ENCODE peak calls at places on chromosomes 16 and 17, in four cellular contexts. W is psoas muscle; J is CD8-positive, alpha-beta T cell; X is body of pancreas. C is an unnamed sample.

GRCh38 chr16:23362460-23363317 is 60.6 kb downstream of the SCNN1B start:
- DNase-seq in W (no peak), J (no peak), X (peak; percentile 88), C (no peak)

GRCh38 chr17:64741924-64742670 is 80.0 kb upstream of the SMURF2 start:
- DNase-seq in W (peak; percentile 70), J (no peak), X (peak; percentile 9), C (peak; percentile 45)

GRCh38 chr16:83389751-83390150 is 418.0 kb upstream of the HSBP1 start:
- DNase-seq in W (no peak), J (no peak), X (no peak), C (no peak)

GRCh38 chr16:12158428-12158827 is 181.9 kb downstream of the SNX29 start:
- DNase-seq in W (peak; percentile 30), J (no peak), X (no peak), C (no peak)

GRCh38 chr16:65294154-65294553 is 172.3 kb upstream of the CDH11 start:
- DNase-seq in W (no peak), J (no peak), X (no peak), C (no peak)

GRCh38 chr16:89565506-89566372 is 5.3 kb downstream of the RPL13 start:
- DNase-seq in W (peak; percentile 70), J (peak; percentile 64), X (peak; percentile 77), C (no peak)

GRCh38 chr16:67672306-67672705 is 5.7 kb downstream of the C16orf86 start:
- DNase-seq in W (no peak), J (no peak), X (no peak), C (no peak)

GRCh38 chr16:50844840-50845239 is 103.0 kb downstream of the CYLD start:
- DNase-seq in W (no peak), J (no peak), X (no peak), C (no peak)

GRCh38 chr17:38663125-38663751 is 11.5 kb downstream of the EPOP start:
- DNase-seq in W (peak; percentile 41), J (no peak), X (peak; percentile 84), C (no peak)

GRCh38 chr16:81524382-81524781 is 79.8 kb downstream of the CMIP start:
- DNase-seq in W (no peak), J (peak; percentile 67), X (no peak), C (no peak)

GRCh38 chr16:85018529-85019236 is 7.3 kb upstream of the ZDHHC7 start:
- DNase-seq in W (no peak), J (no peak), X (peak; percentile 73), C (no peak)

GRCh38 chr16:67833035-67833417 is 9.1 kb upstream of the THAP11 start:
- DNase-seq in W (no peak), J (no peak), X (no peak), C (no peak)

GRCh38 chr17:2724783-2725164 is 13.2 kb upstream of the CLUH start:
- DNase-seq in W (peak; percentile 42), J (peak; percentile 58), X (peak; percentile 63), C (no peak)

GRCh38 chr17:58621174-58621573 is 70.7 kb downstream of the TEX14 start:
- DNase-seq in W (no peak), J (no peak), X (no peak), C (no peak)

GRCh38 chr17:62101090-62101489 is 36.0 kb upstream of the MED13 start:
- DNase-seq in W (no peak), J (no peak), X (no peak), C (no peak)

GRCh38 chr16:64846966-64847365 is 274.9 kb downstream of the CDH11 start:
- DNase-seq in W (no peak), J (no peak), X (no peak), C (no peak)

GRCh38 chr16:78894872-78895271 is 705.7 kb downstream of the MAF start:
- DNase-seq in W (no peak), J (no peak), X (peak; percentile 29), C (no peak)

GRCh38 chr16:852451-853185 is 52.1 kb upstream of the GNG13 start:
- DNase-seq in W (no peak), J (no peak), X (no peak), C (no peak)

GRCh38 chr16:80034948-80035700 is 434.6 kb upstream of the MAF start:
- DNase-seq in W (no peak), J (no peak), X (no peak), C (no peak)

GRCh38 chr16:28826141-28826540 is 3.3 kb downstream of the ATXN2L start:
- DNase-seq in W (no peak), J (no peak), X (no peak), C (no peak)

GRCh38 chr16:17266606-17267313 is 204.0 kb downstream of the XYLT1 start:
- DNase-seq in W (peak; percentile 39), J (no peak), X (peak; percentile 98), C (no peak)

GRCh38 chr17:82697808-82698064 is 762 bp downstream of the RAB40B start:
- DNase-seq in W (no peak), J (no peak), X (no peak), C (no peak)

GRCh38 chr16:51061355-51061754 is 89.7 kb downstream of the SALL1 start:
- DNase-seq in W (no peak), J (no peak), X (no peak), C (no peak)

GRCh38 chr16:48220891-48221290 is 23.2 kb upstream of the LONP2 start:
- DNase-seq in W (no peak), J (no peak), X (no peak), C (no peak)

GRCh38 chr16:25626172-25626571 is 65.6 kb upstream of the HS3ST4 start:
- DNase-seq in W (no peak), J (no peak), X (no peak), C (no peak)

GRCh38 chr17:35804658-35805192 is 4.6 kb upstream of the TAF15 start:
- DNase-seq in W (no peak), J (no peak), X (peak; percentile 60), C (peak; percentile 84)

GRCh38 chr17:6752068-6752909 is 3.6 kb upstream of the XAF1 start:
- DNase-seq in W (peak; percentile 48), J (no peak), X (peak; percentile 18), C (peak; percentile 98)

GRCh38 chr17:8350339-8350738 is 10.7 kb downstream of the ODF4 start:
- DNase-seq in W (no peak), J (no peak), X (no peak), C (no peak)

GRCh38 chr17:61494325-61495160 is 42.3 kb downstream of the TBX4 start:
- DNase-seq in W (no peak), J (no peak), X (no peak), C (no peak)

GRCh38 chr16:57238682-57239081 is 6.4 kb upstream of the ARL2BP start:
- DNase-seq in W (no peak), J (no peak), X (no peak), C (no peak)

GRCh38 chr17:49975531-49975930 is 6.5 kb downstream of the DLX4 start:
- DNase-seq in W (no peak), J (no peak), X (no peak), C (no peak)

GRCh38 chr17:39064374-39064773 is 87.1 kb downstream of the PLXDC1 start:
- DNase-seq in W (no peak), J (no peak), X (no peak), C (peak; percentile 60)

GRCh38 chr17:10668771-10669170 is 11.7 kb upstream of the MYH3 start:
- DNase-seq in W (no peak), J (no peak), X (no peak), C (peak; percentile 58)

GRCh38 chr16:51149721-51150158 is 1.3 kb downstream of the SALL1 start:
- DNase-seq in W (no peak), J (no peak), X (no peak), C (no peak)

GRCh38 chr16:1746693-1747195 is 24.6 kb downstream of the NME3 start:
- DNase-seq in W (no peak), J (no peak), X (no peak), C (no peak)

GRCh38 chr17:54452666-54453348 is 447.8 kb upstream of the TOM1L1 start:
- DNase-seq in W (no peak), J (no peak), X (no peak), C (no peak)

GRCh38 chr16:10107081-10107480 is 75.1 kb downstream of the GRIN2A start:
- DNase-seq in W (no peak), J (no peak), X (no peak), C (no peak)
- H3K4me3 ChIP-seq in W (no peak overlapping the region), J (no peak overlapping the region), X (no peak overlapping the region), C (no peak overlapping the region)

GRCh38 chr17:22411185-22411784 is 719.0 kb downstream of the KCNJ18 start:
- DNase-seq in W (no peak), J (no peak), X (no peak), C (no peak)

GRCh38 chr17:22410136-22410535 is 717.8 kb downstream of the KCNJ18 start:
- DNase-seq in W (no peak), J (no peak), X (no peak), C (no peak)

GRCh38 chr17:22409160-22409751 is 716.9 kb downstream of the KCNJ18 start:
- DNase-seq in W (no peak), J (no peak), X (no peak), C (no peak)
- H3K9me3 ChIP-seq in W (no peaks in the 10 kb centered on the region), J (no peaks in the 10 kb centered on the region), X (no peaks in the 10 kb centered on the region), C (peaks cover 46% of the 10 kb centered on the region)

GRCh38 chr16:3180445-3180878 is 7.5 kb upstream of the OR1F1 start:
- DNase-seq in W (no peak), J (no peak), X (no peak), C (no peak)

GRCh38 chr16:3182608-3183444 is 5.2 kb upstream of the OR1F1 start:
- DNase-seq in W (no peak), J (peak; percentile 74), X (peak; percentile 49), C (no peak)

GRCh38 chr16:3186946-3187690 is 886 bp upstream of the OR1F1 start:
- DNase-seq in W (no peak), J (no peak), X (no peak), C (no peak)

GRCh38 chr16:3179651-3180050 is 8.4 kb upstream of the OR1F1 start:
- DNase-seq in W (no peak), J (no peak), X (no peak), C (no peak)

DNA sequence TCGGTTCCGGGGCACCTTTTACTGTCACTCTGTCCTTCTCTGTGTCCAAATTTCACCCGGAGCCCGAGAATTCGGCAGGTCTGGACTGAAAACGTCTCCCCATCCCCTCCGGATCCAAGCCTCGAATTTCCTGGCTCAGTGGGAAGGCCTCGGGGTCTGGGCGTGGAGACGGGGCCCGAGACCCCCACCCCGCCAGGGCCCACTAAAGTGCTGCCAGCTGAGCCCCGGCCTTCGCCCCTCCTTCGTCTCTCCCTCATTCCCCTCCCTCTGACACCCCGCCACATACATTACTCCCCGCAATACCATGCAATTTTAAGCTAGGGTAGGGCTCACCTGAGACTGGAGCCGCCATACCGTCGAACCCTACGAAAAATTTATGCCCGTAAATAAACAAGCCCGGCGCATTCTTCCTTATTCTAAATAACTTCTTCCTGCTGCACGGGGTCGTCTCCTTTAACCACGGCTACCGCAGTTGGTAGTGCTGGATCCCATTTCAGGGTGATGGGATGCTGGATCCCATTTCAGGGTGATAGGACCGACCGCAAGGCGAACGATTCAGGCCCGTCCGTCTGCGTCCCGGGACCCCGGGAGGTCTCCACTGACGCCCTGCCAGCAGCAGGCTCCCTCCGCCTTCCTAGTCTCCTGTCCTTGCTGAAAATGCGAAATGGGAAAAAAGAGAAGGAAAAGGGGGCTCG is 4.4 kb upstream of the OR1F1 start:
- DNase-seq in W (no peak), J (no peak), X (no peak), C (no peak)
- H3K4me3 ChIP-seq in W (peak overlapping the region; percentile 41), J (peak overlapping the region; percentile 38), X (no peak overlapping the region), C (peak overlapping the region; percentile 58)

DNA sequence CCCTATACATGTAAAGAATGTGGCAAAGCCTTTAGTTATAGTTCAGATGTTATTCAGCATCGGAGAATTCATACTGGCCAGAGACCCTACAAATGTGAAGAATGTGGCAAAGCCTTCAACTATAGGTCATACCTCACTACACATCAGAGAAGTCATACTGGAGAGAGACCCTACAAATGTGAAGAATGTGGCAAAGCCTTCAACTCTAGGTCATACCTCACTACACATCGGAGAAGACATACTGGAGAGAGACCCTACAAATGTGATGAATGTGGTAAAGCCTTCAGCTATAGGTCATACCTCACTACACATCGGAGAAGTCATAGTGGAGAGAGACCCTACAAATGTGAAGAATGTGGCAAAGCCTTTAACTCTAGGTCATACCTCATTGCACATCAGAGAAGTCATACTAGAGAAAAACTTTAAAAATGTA is 42.5 kb downstream of the ZNF267 start:
- DNase-seq in W (no peak), J (no peak), X (no peak), C (no peak)
- H3K9me3 ChIP-seq in W (peaks cover 94% of the 10 kb centered on the region), J (peaks cover 76% of the 10 kb centered on the region), X (no peaks in the 10 kb centered on the region), C (peaks cover 25% of the 10 kb centered on the region)

C was measured in AG04450.